ENCODE peak calls at places on chromosome 13, in ten cellular contexts. P, E, Q, I, Z, A, D, H, C and S are unnamed samples.
A peak's percentile ranks its signal among the peaks of the same experiment; 100 is the strongest.

GRCh38 chr13:22073718-22074117 is 402.8 kb downstream of the FGF9 start:
- ATAC-seq in D (no peak), Q (no peak), E (no peak), C (no peak), I (no peak), H (peak; percentile 39), A (no peak), Z (no peak), P (no peak), S (no peak)

GRCh38 chr13:92573467-92574057 is 653.0 kb upstream of the GPC6 start:
- ATAC-seq in E (no peak), H (no peak), Q (no peak), P (no peak), I (peak; percentile 61), Z (no peak), C (no peak), D (no peak), A (no peak), S (no peak)

GRCh38 chr13:94346261-94347019 is 133.0 kb downstream of the DCT start:
- ATAC-seq in I (no peak), P (no peak), H (peak; percentile 82), Z (no peak), A (no peak), D (no peak), Q (no peak), C (no peak), E (no peak), S (no peak)

GRCh38 chr13:82698383-82698782 is 1183.9 kb downstream of the SLITRK1 start:
- ATAC-seq in E (no peak), Q (no peak), I (no peak), C (no peak), P (no peak), Z (no peak), D (no peak), A (no peak), H (no peak), S (no peak)

GRCh38 chr13:79779761-79780160 is 298.8 kb downstream of the NDFIP2 start:
- ATAC-seq in I (peak; percentile 50), Z (peak; percentile 69), A (peak; percentile 88), H (no peak), D (no peak), C (peak; percentile 58), Q (peak; percentile 38), P (peak; percentile 93), E (no peak), S (peak; percentile 87)

GRCh38 chr13:21777813-21778212 is 106.9 kb downstream of the FGF9 start:
- ATAC-seq in D (no peak), E (no peak), Q (no peak), H (no peak), A (no peak), I (no peak), Z (no peak), P (no peak), C (peak; percentile 56), S (no peak)

GRCh38 chr13:111061338-111062045 is 53.6 kb upstream of the ARHGEF7 start:
- ATAC-seq in P (no peak), A (peak; percentile 39), C (no peak), E (no peak), Q (no peak), D (no peak), Z (no peak), H (no peak), I (no peak), S (no peak)

GRCh38 chr13:106367361-106367781 is 168.1 kb downstream of the EFNB2 start:
- ATAC-seq in E (no peak), D (no peak), I (no peak), H (no peak), C (no peak), P (no peak), Q (no peak), Z (no peak), A (no peak), S (no peak)

GRCh38 chr13:95636853-95637252 is 7.7 kb downstream of the DZIP1 start:
- ATAC-seq in H (peak; percentile 76), E (peak; percentile 77), A (no peak), Z (no peak), I (no peak), D (no peak), P (no peak), C (no peak), Q (no peak), S (no peak)

GRCh38 chr13:98456423-98456845 is 120.5 kb downstream of the STK24 start:
- ATAC-seq in P (no peak), A (no peak), D (no peak), I (peak; percentile 43), H (no peak), C (no peak), Z (no peak), E (no peak), Q (no peak), S (no peak)

GRCh38 chr13:104008075-104008474 is 941.9 kb upstream of the SLC10A2 start:
- ATAC-seq in C (no peak), I (no peak), A (no peak), H (no peak), P (no peak), D (no peak), Z (no peak), Q (no peak), E (no peak), S (no peak)

GRCh38 chr13:50894042-50894441 is 15.5 kb upstream of the RNASEH2B start:
- ATAC-seq in Q (no peak), E (no peak), H (no peak), I (no peak), A (no peak), Z (no peak), D (no peak), P (no peak), C (no peak), S (no peak)

GRCh38 chr13:98496239-98496668 is 80.7 kb downstream of the STK24 start:
- ATAC-seq in P (no peak), C (peak; percentile 64), E (no peak), A (peak; percentile 29), Z (peak; percentile 62), Q (peak; percentile 33), D (no peak), I (peak; percentile 38), H (no peak), S (peak; percentile 79)

GRCh38 chr13:24224232-24224680 is 63.7 kb downstream of the SPATA13 start:
- ATAC-seq in A (no peak), E (peak; percentile 24), Q (no peak), P (no peak), H (no peak), I (no peak), D (no peak), Z (no peak), C (no peak), S (no peak)

GRCh38 chr13:42600943-42601342 is 27.0 kb downstream of the TNFSF11 start:
- ATAC-seq in C (no peak), Q (no peak), D (no peak), H (peak; percentile 81), A (no peak), P (no peak), E (peak; percentile 33), I (no peak), Z (no peak), S (no peak)

GRCh38 chr13:45481688-45482087 is 16.9 kb downstream of the COG3 start:
- ATAC-seq in I (no peak), E (no peak), Q (no peak), C (no peak), A (no peak), Z (no peak), P (no peak), H (no peak), D (no peak), S (no peak)

GRCh38 chr13:31073859-31074718 is 87.6 kb downstream of the HSPH1 start:
- ATAC-seq in E (peak; percentile 22), D (no peak), Z (peak; percentile 87), A (no peak), H (peak; percentile 89), C (no peak), I (no peak), Q (no peak), P (peak; percentile 62), S (no peak)

GRCh38 chr13:106471957-106472543 is 63.4 kb downstream of the EFNB2 start:
- ATAC-seq in P (peak; percentile 98), C (peak; percentile 79), Q (peak; percentile 98), A (peak; percentile 44), D (peak; percentile 87), H (no peak), Z (peak; percentile 81), E (no peak), I (peak; percentile 52), S (peak; percentile 47)

GRCh38 chr13:32031025-32031814 is at the start of gene FRY:
- ATAC-seq in Z (peak; percentile 87), P (peak; percentile 65), I (peak; percentile 80), A (peak; percentile 73), Q (peak; percentile 93), C (peak; percentile 88), H (peak; percentile 83), D (no peak), E (peak; percentile 78), S (peak; percentile 85)

GRCh38 chr13:49412749-49413148 is 31.1 kb downstream of the CAB39L start:
- ATAC-seq in H (no peak), Z (no peak), D (no peak), Q (no peak), P (no peak), A (no peak), C (no peak), I (no peak), E (no peak), S (no peak)

GRCh38 chr13:26074706-26075105 is 22.9 kb upstream of the SHISA2 start:
- ATAC-seq in D (no peak), E (no peak), Z (peak; percentile 53), C (no peak), A (no peak), P (no peak), H (no peak), Q (peak; percentile 57), I (no peak), S (no peak)

GRCh38 chr13:113863511-113864302 is at the start of gene GAS6:
- ATAC-seq in Q (peak; percentile 76), E (peak; percentile 49), P (peak; percentile 41), I (peak; percentile 73), C (peak; percentile 54), A (peak; percentile 59), D (peak; percentile 84), Z (peak; percentile 49), H (peak; percentile 63), S (peak; percentile 74)

GRCh38 chr13:57933606-57934005 is 302.1 kb downstream of the PCDH17 start:
- ATAC-seq in Q (no peak), E (no peak), A (no peak), P (no peak), D (no peak), H (no peak), I (no peak), C (no peak), Z (no peak), S (no peak)

GRCh38 chr13:26721251-26721939 is 39.2 kb downstream of the GPR12 start:
- ATAC-seq in D (no peak), H (peak; percentile 86), Z (no peak), E (peak; percentile 93), P (no peak), I (no peak), Q (no peak), A (no peak), C (no peak), S (peak; percentile 36)

GRCh38 chr13:106507560-106508274 is 27.7 kb downstream of the EFNB2 start:
- ATAC-seq in A (peak; percentile 53), H (peak; percentile 55), P (peak; percentile 81), D (no peak), Z (no peak), C (peak; percentile 43), I (no peak), Q (no peak), E (no peak), S (peak; percentile 51)